ENCODE peak calls at places on chromosomes 3 and 15, in nine cellular contexts. One of them, this sample, is unnamed.
A peak's percentile ranks its signal among the peaks of the same experiment; 100 is the strongest.

GRCh38 chr15:42984534-42985034 is 64.0 kb upstream of the TTBK2 start:
- DNase-seq in brain microvascular endothelial cell: no peak
- DNase-seq in EL: no peak
- DNase-seq in occipital lobe: no peak
- DNase-seq in HS-5: no peak
- DNase-seq in Daoy: no peak
- DNase-seq in heart left ventricle: no peak
- DNase-seq in fibroblast of lung: no peak
- DNase-seq in HTR-8/SVneo: no peak
- DNase-seq in this sample: no peak

GRCh38 chr3:131903988-131904415 is 130.8 kb downstream of the CPNE4 start:
- DNase-seq in brain microvascular endothelial cell: peak; percentile 91
- DNase-seq in EL: peak; percentile 89
- DNase-seq in occipital lobe: peak; percentile 1
- DNase-seq in HS-5: peak; percentile 92
- DNase-seq in Daoy: peak; percentile 21
- DNase-seq in heart left ventricle: no peak
- DNase-seq in fibroblast of lung: peak; percentile 98
- DNase-seq in HTR-8/SVneo: no peak
- DNase-seq in this sample: no peak

GRCh38 chr15:52013151-52013791 is 5.7 kb upstream of the MAPK6 start:
- DNase-seq in brain microvascular endothelial cell: peak; percentile 12
- DNase-seq in EL: peak; percentile 66
- DNase-seq in occipital lobe: no peak
- DNase-seq in HS-5: peak; percentile 61
- DNase-seq in Daoy: peak; percentile 37
- DNase-seq in heart left ventricle: no peak
- DNase-seq in fibroblast of lung: peak; percentile 39
- DNase-seq in HTR-8/SVneo: peak; percentile 53
- DNase-seq in this sample: no peak

GRCh38 chr3:86793786-86794185 is 197.2 kb downstream of the VGLL3 start:
- DNase-seq in brain microvascular endothelial cell: peak; percentile 88
- DNase-seq in EL: peak; percentile 95
- DNase-seq in occipital lobe: no peak
- DNase-seq in HS-5: peak; percentile 90
- DNase-seq in Daoy: peak; percentile 65
- DNase-seq in heart left ventricle: no peak
- DNase-seq in fibroblast of lung: peak; percentile 98
- DNase-seq in HTR-8/SVneo: peak; percentile 72
- DNase-seq in this sample: no peak

GRCh38 chr3:111666041-111666735 is 71.0 kb upstream of the ZBED2 start:
- DNase-seq in brain microvascular endothelial cell: no peak
- DNase-seq in EL: peak; percentile 28
- DNase-seq in occipital lobe: no peak
- DNase-seq in HS-5: no peak
- DNase-seq in Daoy: no peak
- DNase-seq in heart left ventricle: no peak
- DNase-seq in fibroblast of lung: no peak
- DNase-seq in HTR-8/SVneo: no peak
- DNase-seq in this sample: no peak

GRCh38 chr15:44081223-44082013 is 113.7 kb downstream of the FRMD5 start:
- DNase-seq in brain microvascular endothelial cell: no peak
- DNase-seq in EL: peak; percentile 37
- DNase-seq in occipital lobe: no peak
- DNase-seq in HS-5: no peak
- DNase-seq in Daoy: peak; percentile 15
- DNase-seq in heart left ventricle: no peak
- DNase-seq in fibroblast of lung: peak; percentile 82
- DNase-seq in HTR-8/SVneo: no peak
- DNase-seq in this sample: peak; percentile 27

GRCh38 chr3:31815631-31816440 is 165.2 kb downstream of the OSBPL10 start:
- DNase-seq in brain microvascular endothelial cell: no peak
- DNase-seq in EL: no peak
- DNase-seq in occipital lobe: no peak
- DNase-seq in HS-5: no peak
- DNase-seq in Daoy: no peak
- DNase-seq in heart left ventricle: no peak
- DNase-seq in fibroblast of lung: no peak
- DNase-seq in HTR-8/SVneo: no peak
- DNase-seq in this sample: no peak

GRCh38 chr15:98770984-98771383 is 122.6 kb downstream of the IGF1R start:
- DNase-seq in brain microvascular endothelial cell: no peak
- DNase-seq in EL: no peak
- DNase-seq in occipital lobe: no peak
- DNase-seq in HS-5: no peak
- DNase-seq in Daoy: no peak
- DNase-seq in heart left ventricle: no peak
- DNase-seq in fibroblast of lung: no peak
- DNase-seq in HTR-8/SVneo: no peak
- DNase-seq in this sample: no peak

GRCh38 chr3:113828605-113829004 is 10.0 kb upstream of the GRAMD1C start:
- DNase-seq in brain microvascular endothelial cell: no peak
- DNase-seq in EL: no peak
- DNase-seq in occipital lobe: no peak
- DNase-seq in HS-5: no peak
- DNase-seq in Daoy: no peak
- DNase-seq in heart left ventricle: no peak
- DNase-seq in fibroblast of lung: no peak
- DNase-seq in HTR-8/SVneo: no peak
- DNase-seq in this sample: no peak

GRCh38 chr3:114216186-114216970 is 21.0 kb downstream of the ZNF80 start:
- DNase-seq in brain microvascular endothelial cell: peak; percentile 61
- DNase-seq in EL: peak; percentile 9
- DNase-seq in occipital lobe: no peak
- DNase-seq in HS-5: no peak
- DNase-seq in Daoy: peak; percentile 60
- DNase-seq in heart left ventricle: no peak
- DNase-seq in fibroblast of lung: peak; percentile 3
- DNase-seq in HTR-8/SVneo: no peak
- DNase-seq in this sample: no peak

GRCh38 chr3:170513674-170514073 is 72.2 kb downstream of the SLC7A14 start:
- DNase-seq in brain microvascular endothelial cell: no peak
- DNase-seq in EL: no peak
- DNase-seq in occipital lobe: no peak
- DNase-seq in HS-5: no peak
- DNase-seq in Daoy: no peak
- DNase-seq in heart left ventricle: no peak
- DNase-seq in fibroblast of lung: no peak
- DNase-seq in HTR-8/SVneo: no peak
- DNase-seq in this sample: no peak

GRCh38 chr3:9891072-9891622 is 737 bp downstream of the JAGN1 start:
- DNase-seq in brain microvascular endothelial cell: no peak
- DNase-seq in EL: no peak
- DNase-seq in occipital lobe: no peak
- DNase-seq in HS-5: no peak
- DNase-seq in Daoy: no peak
- DNase-seq in heart left ventricle: no peak
- DNase-seq in fibroblast of lung: no peak
- DNase-seq in HTR-8/SVneo: no peak
- DNase-seq in this sample: no peak

GRCh38 chr15:31503758-31504461 is 177.3 kb downstream of the KLF13 start:
- DNase-seq in brain microvascular endothelial cell: no peak
- DNase-seq in EL: no peak
- DNase-seq in occipital lobe: no peak
- DNase-seq in HS-5: no peak
- DNase-seq in Daoy: no peak
- DNase-seq in heart left ventricle: no peak
- DNase-seq in fibroblast of lung: no peak
- DNase-seq in HTR-8/SVneo: no peak
- DNase-seq in this sample: no peak

GRCh38 chr3:184176377-184177330 is 2.0 kb downstream of the AP2M1 start:
- DNase-seq in brain microvascular endothelial cell: peak; percentile 97
- DNase-seq in EL: peak; percentile 99
- DNase-seq in occipital lobe: peak; percentile 28
- DNase-seq in HS-5: peak; percentile 84
- DNase-seq in Daoy: peak; percentile 97
- DNase-seq in heart left ventricle: peak; percentile 69
- DNase-seq in fibroblast of lung: peak; percentile 93
- DNase-seq in HTR-8/SVneo: peak; percentile 82
- DNase-seq in this sample: no peak

GRCh38 chr3:125163739-125164601 is 48.6 kb downstream of the SLC12A8 start:
- DNase-seq in brain microvascular endothelial cell: no peak
- DNase-seq in EL: peak; percentile 41
- DNase-seq in occipital lobe: no peak
- DNase-seq in HS-5: no peak
- DNase-seq in Daoy: peak; percentile 79
- DNase-seq in heart left ventricle: peak; percentile 57
- DNase-seq in fibroblast of lung: peak; percentile 43
- DNase-seq in HTR-8/SVneo: peak; percentile 68
- DNase-seq in this sample: no peak

GRCh38 chr3:184003187-184003967 is 14.3 kb downstream of the ABCC5 start:
- DNase-seq in brain microvascular endothelial cell: peak; percentile 13
- DNase-seq in EL: peak; percentile 59
- DNase-seq in occipital lobe: no peak
- DNase-seq in HS-5: peak; percentile 62
- DNase-seq in Daoy: no peak
- DNase-seq in heart left ventricle: no peak
- DNase-seq in fibroblast of lung: peak; percentile 10
- DNase-seq in HTR-8/SVneo: no peak
- DNase-seq in this sample: no peak

GRCh38 chr15:85632014-85632413 is 162.7 kb downstream of the KLHL25 start:
- DNase-seq in brain microvascular endothelial cell: no peak
- DNase-seq in EL: no peak
- DNase-seq in occipital lobe: no peak
- DNase-seq in HS-5: no peak
- DNase-seq in Daoy: no peak
- DNase-seq in heart left ventricle: no peak
- DNase-seq in fibroblast of lung: no peak
- DNase-seq in HTR-8/SVneo: no peak
- DNase-seq in this sample: no peak

GRCh38 chr15:30992073-30992363 is 590 bp upstream of the MTMR10 start:
- DNase-seq in brain microvascular endothelial cell: no peak
- DNase-seq in EL: no peak
- DNase-seq in occipital lobe: no peak
- DNase-seq in HS-5: no peak
- DNase-seq in Daoy: no peak
- DNase-seq in heart left ventricle: no peak
- DNase-seq in fibroblast of lung: no peak
- DNase-seq in HTR-8/SVneo: peak; percentile 27
- DNase-seq in this sample: peak; percentile 40

GRCh38 chr3:54159917-54160316 is 37.6 kb downstream of the CACNA2D3 start:
- DNase-seq in brain microvascular endothelial cell: no peak
- DNase-seq in EL: no peak
- DNase-seq in occipital lobe: no peak
- DNase-seq in HS-5: no peak
- DNase-seq in Daoy: no peak
- DNase-seq in heart left ventricle: no peak
- DNase-seq in fibroblast of lung: no peak
- DNase-seq in HTR-8/SVneo: no peak
- DNase-seq in this sample: no peak

This sample was measured in cerebellar cortex.